ENCODE peak calls at places on chromosomes 7 and 10, in nine cellular contexts. One of them, this sample, is unnamed.

GRCh38 chr10:29370092-29370611 is 81.3 kb downstream of the LYZL1 start:
- DNase-seq in pancreas: no peak
- DNase-seq in CD4-positive, CD25-positive, alpha-beta regulatory T cell: no peak
- DNase-seq in body of pancreas: no peak
- DNase-seq in heart right ventricle: no peak
- DNase-seq in PC-3: no peak
- DNase-seq in endodermal cell: no peak
- DNase-seq in SJSA1: no peak
- DNase-seq in fibroblast of lung: no peak
- DNase-seq in this sample: no peak

GRCh38 chr10:51607436-51607835 is 92.0 kb downstream of the CSTF2T start:
- DNase-seq in CD4-positive, CD25-positive, alpha-beta regulatory T cell: no peak
- DNase-seq in heart right ventricle: no peak
- DNase-seq in endodermal cell: no peak
- DNase-seq in PC-3: no peak
- DNase-seq in fibroblast of lung: no peak
- DNase-seq in SJSA1: no peak
- DNase-seq in body of pancreas: peak; percentile 8
- DNase-seq in pancreas: peak; percentile 18
- DNase-seq in this sample: no peak

GRCh38 chr7:9557853-9558252 is 1124.4 kb downstream of the NXPH1 start:
- DNase-seq in PC-3: no peak
- DNase-seq in pancreas: no peak
- DNase-seq in SJSA1: no peak
- DNase-seq in body of pancreas: no peak
- DNase-seq in CD4-positive, CD25-positive, alpha-beta regulatory T cell: no peak
- DNase-seq in heart right ventricle: no peak
- DNase-seq in fibroblast of lung: no peak
- DNase-seq in endodermal cell: no peak
- DNase-seq in this sample: no peak

GRCh38 chr10:10294801-10295515 is 722.7 kb upstream of the CELF2 start:
- DNase-seq in PC-3: no peak
- DNase-seq in endodermal cell: peak; percentile 54
- DNase-seq in fibroblast of lung: no peak
- DNase-seq in heart right ventricle: no peak
- DNase-seq in CD4-positive, CD25-positive, alpha-beta regulatory T cell: no peak
- DNase-seq in pancreas: no peak
- DNase-seq in SJSA1: no peak
- DNase-seq in body of pancreas: no peak
- DNase-seq in this sample: no peak

GRCh38 chr10:99709480-99710229 is 22.3 kb downstream of the COX15 start:
- DNase-seq in pancreas: no peak
- DNase-seq in body of pancreas: no peak
- DNase-seq in endodermal cell: peak; percentile 57
- DNase-seq in fibroblast of lung: peak; percentile 42
- DNase-seq in PC-3: no peak
- DNase-seq in CD4-positive, CD25-positive, alpha-beta regulatory T cell: no peak
- DNase-seq in heart right ventricle: no peak
- DNase-seq in SJSA1: no peak
- DNase-seq in this sample: no peak

GRCh38 chr10:95363303-95363912 is 72.6 kb upstream of the PDLIM1 start:
- DNase-seq in pancreas: peak; percentile 29
- DNase-seq in heart right ventricle: no peak
- DNase-seq in CD4-positive, CD25-positive, alpha-beta regulatory T cell: peak; percentile 49
- DNase-seq in endodermal cell: peak; percentile 75
- DNase-seq in SJSA1: peak; percentile 64
- DNase-seq in fibroblast of lung: peak; percentile 80
- DNase-seq in PC-3: peak; percentile 80
- DNase-seq in body of pancreas: peak; percentile 71
- DNase-seq in this sample: no peak

GRCh38 chr7:105723582-105723981 is 142.3 kb upstream of the EFCAB10 start:
- DNase-seq in heart right ventricle: no peak
- DNase-seq in fibroblast of lung: peak; percentile 19
- DNase-seq in body of pancreas: no peak
- DNase-seq in SJSA1: no peak
- DNase-seq in endodermal cell: peak; percentile 59
- DNase-seq in PC-3: no peak
- DNase-seq in CD4-positive, CD25-positive, alpha-beta regulatory T cell: no peak
- DNase-seq in pancreas: no peak
- DNase-seq in this sample: no peak

GRCh38 chr7:79340212-79340611 is 113.3 kb downstream of the MAGI2 start:
- DNase-seq in endodermal cell: no peak
- DNase-seq in pancreas: no peak
- DNase-seq in CD4-positive, CD25-positive, alpha-beta regulatory T cell: no peak
- DNase-seq in body of pancreas: no peak
- DNase-seq in SJSA1: no peak
- DNase-seq in PC-3: peak; percentile 51
- DNase-seq in fibroblast of lung: no peak
- DNase-seq in heart right ventricle: no peak
- DNase-seq in this sample: no peak

GRCh38 chr7:124137664-124138063 is 104.8 kb upstream of the TMEM229A start:
- DNase-seq in PC-3: no peak
- DNase-seq in body of pancreas: no peak
- DNase-seq in endodermal cell: no peak
- DNase-seq in CD4-positive, CD25-positive, alpha-beta regulatory T cell: no peak
- DNase-seq in fibroblast of lung: no peak
- DNase-seq in heart right ventricle: no peak
- DNase-seq in pancreas: no peak
- DNase-seq in SJSA1: no peak
- DNase-seq in this sample: no peak

GRCh38 chr10:109740436-109740835 is 182.9 kb downstream of the XPNPEP1 start:
- DNase-seq in pancreas: no peak
- DNase-seq in CD4-positive, CD25-positive, alpha-beta regulatory T cell: no peak
- DNase-seq in endodermal cell: no peak
- DNase-seq in fibroblast of lung: peak; percentile 72
- DNase-seq in PC-3: no peak
- DNase-seq in heart right ventricle: no peak
- DNase-seq in SJSA1: peak; percentile 4
- DNase-seq in body of pancreas: no peak
- DNase-seq in this sample: no peak

GRCh38 chr10:11036424-11037011 is 18.8 kb downstream of the CELF2 start:
- DNase-seq in pancreas: peak; percentile 21
- DNase-seq in fibroblast of lung: peak; percentile 76
- DNase-seq in PC-3: peak; percentile 48
- DNase-seq in endodermal cell: peak; percentile 81
- DNase-seq in CD4-positive, CD25-positive, alpha-beta regulatory T cell: no peak
- DNase-seq in heart right ventricle: no peak
- DNase-seq in SJSA1: peak; percentile 22
- DNase-seq in body of pancreas: peak; percentile 63
- DNase-seq in this sample: no peak

GRCh38 chr10:59887972-59888640 is 18.2 kb downstream of the CCDC6 start:
- DNase-seq in body of pancreas: no peak
- DNase-seq in heart right ventricle: no peak
- DNase-seq in SJSA1: no peak
- DNase-seq in PC-3: no peak
- DNase-seq in pancreas: no peak
- DNase-seq in endodermal cell: no peak
- DNase-seq in CD4-positive, CD25-positive, alpha-beta regulatory T cell: no peak
- DNase-seq in fibroblast of lung: no peak
- DNase-seq in this sample: no peak

GRCh38 chr7:121960678-121961461 is 87.9 kb downstream of the PTPRZ1 start:
- DNase-seq in CD4-positive, CD25-positive, alpha-beta regulatory T cell: no peak
- DNase-seq in body of pancreas: no peak
- DNase-seq in pancreas: no peak
- DNase-seq in SJSA1: peak; percentile 52
- DNase-seq in endodermal cell: peak; percentile 51
- DNase-seq in fibroblast of lung: peak; percentile 37
- DNase-seq in heart right ventricle: no peak
- DNase-seq in PC-3: peak; percentile 51
- DNase-seq in this sample: no peak

GRCh38 chr7:151251328-151251925 is 2.9 kb upstream of the SMARCD3 start:
- DNase-seq in fibroblast of lung: peak; percentile 74
- DNase-seq in PC-3: no peak
- DNase-seq in pancreas: no peak
- DNase-seq in SJSA1: peak; percentile 54
- DNase-seq in endodermal cell: peak; percentile 79
- DNase-seq in CD4-positive, CD25-positive, alpha-beta regulatory T cell: peak; percentile 10
- DNase-seq in heart right ventricle: peak; percentile 63
- DNase-seq in body of pancreas: peak; percentile 55
- DNase-seq in this sample: no peak

GRCh38 chr7:1567082-1567771 is 2.6 kb downstream of the PSMG3 start:
- DNase-seq in SJSA1: no peak
- DNase-seq in PC-3: peak; percentile 90
- DNase-seq in body of pancreas: no peak
- DNase-seq in endodermal cell: peak; percentile 83
- DNase-seq in pancreas: no peak
- DNase-seq in CD4-positive, CD25-positive, alpha-beta regulatory T cell: no peak
- DNase-seq in fibroblast of lung: peak; percentile 72
- DNase-seq in heart right ventricle: no peak
- DNase-seq in this sample: no peak

GRCh38 chr10:13704969-13705368 is 118.2 kb downstream of the PRPF18 start:
- DNase-seq in endodermal cell: no peak
- DNase-seq in heart right ventricle: no peak
- DNase-seq in pancreas: no peak
- DNase-seq in fibroblast of lung: no peak
- DNase-seq in SJSA1: no peak
- DNase-seq in body of pancreas: no peak
- DNase-seq in CD4-positive, CD25-positive, alpha-beta regulatory T cell: no peak
- DNase-seq in PC-3: no peak
- DNase-seq in this sample: no peak

GRCh38 chr10:13705526-13706169 is 118.9 kb downstream of the PRPF18 start:
- DNase-seq in body of pancreas: no peak
- DNase-seq in CD4-positive, CD25-positive, alpha-beta regulatory T cell: no peak
- DNase-seq in endodermal cell: no peak
- DNase-seq in fibroblast of lung: peak; percentile 49
- DNase-seq in pancreas: no peak
- DNase-seq in heart right ventricle: no peak
- DNase-seq in SJSA1: no peak
- DNase-seq in PC-3: no peak
- DNase-seq in this sample: no peak

GRCh38 chr10:13707156-13707881 is 120.6 kb downstream of the PRPF18 start:
- DNase-seq in SJSA1: peak; percentile 84
- DNase-seq in PC-3: peak; percentile 49
- DNase-seq in body of pancreas: peak; percentile 84
- DNase-seq in heart right ventricle: peak; percentile 80
- DNase-seq in pancreas: peak; percentile 85
- DNase-seq in CD4-positive, CD25-positive, alpha-beta regulatory T cell: peak; percentile 3
- DNase-seq in endodermal cell: peak; percentile 90
- DNase-seq in fibroblast of lung: peak; percentile 95
- DNase-seq in this sample: peak; percentile 79

GRCh38 chr10:13706604-13707003 is 119.8 kb downstream of the PRPF18 start:
- DNase-seq in CD4-positive, CD25-positive, alpha-beta regulatory T cell: no peak
- DNase-seq in body of pancreas: peak; percentile 34
- DNase-seq in pancreas: peak; percentile 26
- DNase-seq in heart right ventricle: no peak
- DNase-seq in fibroblast of lung: peak; percentile 47
- DNase-seq in endodermal cell: no peak
- DNase-seq in PC-3: no peak
- DNase-seq in SJSA1: no peak
- DNase-seq in this sample: no peak

GRCh38 chr10:13706175-13706574 is 119.4 kb downstream of the PRPF18 start:
- DNase-seq in body of pancreas: no peak
- DNase-seq in pancreas: no peak
- DNase-seq in fibroblast of lung: no peak
- DNase-seq in SJSA1: no peak
- DNase-seq in heart right ventricle: no peak
- DNase-seq in PC-3: no peak
- DNase-seq in CD4-positive, CD25-positive, alpha-beta regulatory T cell: no peak
- DNase-seq in endodermal cell: no peak
- DNase-seq in this sample: no peak
- H3K4me3 ChIP-seq in body of pancreas: peak overlapping the region; percentile 23
- H3K4me3 ChIP-seq in pancreas: peak overlapping the region; percentile 56
- H3K4me3 ChIP-seq in fibroblast of lung: peak overlapping the region; percentile 98
- H3K4me3 ChIP-seq in SJSA1: peak overlapping the region; percentile 44
- H3K4me3 ChIP-seq in heart right ventricle: peak overlapping the region; percentile 64
- H3K4me3 ChIP-seq in PC-3: no peak overlapping the region
- H3K4me3 ChIP-seq in CD4-positive, CD25-positive, alpha-beta regulatory T cell: no peak overlapping the region
- H3K4me3 ChIP-seq in endodermal cell: peak overlapping the region; percentile 84
- H3K4me3 ChIP-seq in this sample: peak overlapping the region; percentile 67

DNA sequence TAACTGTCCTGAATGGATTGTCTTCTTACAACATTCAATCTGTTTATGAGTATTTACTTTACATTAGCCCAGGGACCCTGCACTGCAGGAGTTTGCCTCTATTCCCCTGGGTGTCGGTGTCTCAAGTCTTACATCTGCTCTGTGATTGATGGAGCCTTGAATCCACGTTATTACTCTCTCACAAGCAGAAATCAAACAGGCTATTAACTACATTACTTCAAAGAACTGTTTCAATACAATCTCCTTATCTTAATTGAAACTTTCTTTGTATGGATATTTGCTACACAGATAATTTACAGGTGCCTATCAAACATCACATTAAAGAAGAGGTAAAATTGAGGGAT is 3.1 kb upstream of the ARID5B start:
- DNase-seq in heart right ventricle: no peak
- DNase-seq in PC-3: peak; percentile 28
- DNase-seq in body of pancreas: no peak
- DNase-seq in fibroblast of lung: no peak
- DNase-seq in CD4-positive, CD25-positive, alpha-beta regulatory T cell: no peak
- DNase-seq in SJSA1: peak; percentile 6
- DNase-seq in endodermal cell: no peak
- DNase-seq in pancreas: no peak
- DNase-seq in this sample: no peak
- H3K27ac ChIP-seq in heart right ventricle: no peak overlapping the region
- H3K27ac ChIP-seq in PC-3: peak overlapping the region; percentile 79
- H3K27ac ChIP-seq in body of pancreas: no peak overlapping the region
- H3K27ac ChIP-seq in fibroblast of lung: no peak overlapping the region
- H3K27ac ChIP-seq in CD4-positive, CD25-positive, alpha-beta regulatory T cell: peak overlapping the region; percentile 95
- H3K27ac ChIP-seq in SJSA1: peak overlapping the region; percentile 97
- H3K27ac ChIP-seq in endodermal cell: no peak overlapping the region
- H3K27ac ChIP-seq in pancreas: peak overlapping the region; percentile 76
- H3K27ac ChIP-seq in this sample: no peak overlapping the region

GRCh38 chr10:5456563-5456962 is 42.8 kb downstream of the CALML5 start:
- DNase-seq in pancreas: no peak
- DNase-seq in heart right ventricle: no peak
- DNase-seq in endodermal cell: no peak
- DNase-seq in SJSA1: no peak
- DNase-seq in body of pancreas: no peak
- DNase-seq in PC-3: no peak
- DNase-seq in fibroblast of lung: no peak
- DNase-seq in CD4-positive, CD25-positive, alpha-beta regulatory T cell: no peak
- DNase-seq in this sample: no peak
- H3K36me3 ChIP-seq in pancreas: peaks cover 44% of the 10 kb centered on the region
- H3K36me3 ChIP-seq in heart right ventricle: peaks cover 44% of the 10 kb centered on the region
- H3K36me3 ChIP-seq in endodermal cell: peaks cover 92% of the 10 kb centered on the region
- H3K36me3 ChIP-seq in SJSA1: peaks cover 95% of the 10 kb centered on the region
- H3K36me3 ChIP-seq in body of pancreas: peaks cover 4% of the 10 kb centered on the region
- H3K36me3 ChIP-seq in PC-3: peaks cover 73% of the 10 kb centered on the region
- H3K36me3 ChIP-seq in fibroblast of lung: peaks cover 4% of the 10 kb centered on the region
- H3K36me3 ChIP-seq in CD4-positive, CD25-positive, alpha-beta regulatory T cell: peaks cover 33% of the 10 kb centered on the region
- H3K36me3 ChIP-seq in this sample: no peaks in the 10 kb centered on the region

DNA sequence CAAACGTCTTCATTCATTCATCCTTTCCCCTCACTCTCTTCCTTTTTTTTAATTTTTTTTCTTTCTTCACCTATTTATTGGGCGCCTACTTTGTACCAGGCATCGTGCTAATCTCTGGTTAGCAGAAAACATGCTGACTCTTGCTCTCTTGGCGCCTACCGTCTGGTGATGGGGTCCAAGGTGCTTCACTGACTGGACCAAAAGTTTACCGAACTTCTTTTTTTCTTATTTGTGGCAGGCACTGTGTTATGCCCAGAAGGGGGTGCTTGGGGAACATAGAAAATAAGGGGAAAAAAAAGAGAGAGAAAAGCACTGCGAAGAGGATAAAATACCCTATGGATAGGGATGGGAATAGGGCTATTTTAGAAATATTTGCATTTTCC is 505 bp upstream of the FAM204A start:
- DNase-seq in endodermal cell: no peak
- DNase-seq in pancreas: no peak
- DNase-seq in fibroblast of lung: no peak
- DNase-seq in CD4-positive, CD25-positive, alpha-beta regulatory T cell: no peak
- DNase-seq in PC-3: no peak
- DNase-seq in heart right ventricle: no peak
- DNase-seq in body of pancreas: no peak
- DNase-seq in SJSA1: no peak
- DNase-seq in this sample: no peak
- H3K4me3 ChIP-seq in endodermal cell: peak overlapping the region; percentile 95
- H3K4me3 ChIP-seq in pancreas: peak overlapping the region; percentile 100
- H3K4me3 ChIP-seq in fibroblast of lung: peak overlapping the region; percentile 91
- H3K4me3 ChIP-seq in CD4-positive, CD25-positive, alpha-beta regulatory T cell: peak overlapping the region; percentile 99
- H3K4me3 ChIP-seq in PC-3: peak overlapping the region; percentile 86
- H3K4me3 ChIP-seq in heart right ventricle: peak overlapping the region; percentile 91
- H3K4me3 ChIP-seq in body of pancreas: peak overlapping the region; percentile 53
- H3K4me3 ChIP-seq in SJSA1: peak overlapping the region; percentile 82
- H3K4me3 ChIP-seq in this sample: peak overlapping the region; percentile 99